ENCODE peak calls at places on chromosomes 11 and 22, in five cellular contexts. Q, X, Y, N and I are unnamed samples.

GRCh38 chr22:38953577-38954413 is 3.6 kb upstream of the APOBEC3A start:
- DNase-seq in Q (peak), X (no peak), Y (no peak), N (no peak), I (no peak)

GRCh38 chr11:102453286-102453797 is 777 bp upstream of the TMEM123 start:
- DNase-seq in Q (no peak), X (no peak), Y (peak), N (no peak), I (no peak)

GRCh38 chr11:134120921-134121526 is 52.2 kb downstream of the JAM3 start:
- DNase-seq in Q (no peak), X (no peak), Y (no peak), N (peak), I (no peak)

GRCh38 chr11:70538641-70539359 is 140.5 kb downstream of the CTTN start:
- DNase-seq in Q (no peak), X (no peak), Y (no peak), N (no peak), I (no peak)

GRCh38 chr11:64084962-64085710 is 49.4 kb downstream of the FLRT1 start:
- DNase-seq in Q (peak), X (no peak), Y (no peak), N (no peak), I (no peak)

GRCh38 chr11:125224391-125225015 is 60.0 kb downstream of the PKNOX2 start:
- DNase-seq in Q (no peak), X (peak), Y (no peak), N (peak), I (no peak)

GRCh38 chr11:43503417-43503816 is 144.7 kb downstream of the TTC17 start:
- DNase-seq in Q (no peak), X (no peak), Y (no peak), N (no peak), I (no peak)

GRCh38 chr11:123202155-123202714 is 7.2 kb upstream of the CLMP start:
- DNase-seq in Q (no peak), X (no peak), Y (no peak), N (no peak), I (no peak)

GRCh38 chr11:92453055-92453454 is 228.4 kb downstream of the FAT3 start:
- DNase-seq in Q (no peak), X (peak), Y (no peak), N (no peak), I (no peak)

GRCh38 chr11:62025429-62026105 is 58.1 kb upstream of the FTH1 start:
- DNase-seq in Q (peak), X (peak), Y (peak), N (peak), I (peak)

GRCh38 chr11:94706211-94706610 is 61.9 kb upstream of the AMOTL1 start:
- DNase-seq in Q (no peak), X (peak), Y (no peak), N (no peak), I (no peak)

GRCh38 chr11:70158201-70158600 is 44.9 kb upstream of the FADD start:
- DNase-seq in Q (peak), X (peak), Y (no peak), N (no peak), I (no peak)

GRCh38 chr11:132681971-132682370 is 850.3 kb downstream of the OPCML start:
- DNase-seq in Q (no peak), X (no peak), Y (no peak), N (no peak), I (no peak)

GRCh38 chr11:64385953-64386704 is 27.2 kb downstream of the RPS6KA4 start:
- DNase-seq in Q (no peak), X (peak), Y (no peak), N (no peak), I (no peak)

GRCh38 chr11:1217151-1217550 is 5.7 kb upstream of the MUC5B start:
- DNase-seq in Q (no peak), X (no peak), Y (no peak), N (no peak), I (no peak)

GRCh38 chr11:73268671-73269271 is 3.4 kb upstream of the P2RY6 start:
- DNase-seq in Q (no peak), X (no peak), Y (no peak), N (no peak), I (no peak)

GRCh38 chr11:132402056-132402684 is 1031.8 kb downstream of the NTM start:
- DNase-seq in Q (no peak), X (peak), Y (no peak), N (no peak), I (no peak)

GRCh38 chr11:35170503-35170902 is 31.5 kb downstream of the CD44 start:
- DNase-seq in Q (no peak), X (peak), Y (no peak), N (no peak), I (no peak)

GRCh38 chr22:21632237-21632895 is at the start of gene CCDC116:
- DNase-seq in Q (no peak), X (no peak), Y (peak), N (no peak), I (no peak)

GRCh38 chr11:69425895-69426544 is 55.4 kb upstream of the LINC01488 start:
- DNase-seq in Q (no peak), X (no peak), Y (no peak), N (no peak), I (no peak)

GRCh38 chr11:119362741-119363080 is 16.2 kb upstream of the MFRP start:
- DNase-seq in Q (no peak), X (no peak), Y (no peak), N (no peak), I (no peak)

GRCh38 chr11:71935338-71935925 is 6.6 kb downstream of the RNF121 start:
- DNase-seq in Q (no peak), X (no peak), Y (no peak), N (no peak), I (no peak)

GRCh38 chr11:128520206-128520885 is 67.0 kb downstream of the ETS1 start:
- DNase-seq in Q (no peak), X (no peak), Y (no peak), N (no peak), I (no peak)

GRCh38 chr22:48004936-48005335 is 1242.5 kb downstream of the TBC1D22A start:
- DNase-seq in Q (no peak), X (no peak), Y (no peak), N (no peak), I (no peak)

GRCh38 chr11:3088806-3089205 is 31.6 kb upstream of the CARS1 start:
- DNase-seq in Q (no peak), X (no peak), Y (no peak), N (no peak), I (no peak)

GRCh38 chr11:111098091-111098490 is 147.4 kb upstream of the POU2AF2 start:
- DNase-seq in Q (no peak), X (no peak), Y (no peak), N (no peak), I (no peak)

GRCh38 chr11:115377882-115378296 is 126.3 kb downstream of the CADM1 start:
- DNase-seq in Q (no peak), X (no peak), Y (no peak), N (no peak), I (no peak)

GRCh38 chr22:20437253-20438065 is at the start of gene SCARF2:
- DNase-seq in Q (no peak), X (peak), Y (no peak), N (no peak), I (no peak)

GRCh38 chr11:100810146-100810545 is 123.1 kb downstream of the ARHGAP42 start:
- DNase-seq in Q (no peak), X (peak), Y (no peak), N (no peak), I (no peak)

GRCh38 chr11:120952503-120953229 is 71.2 kb upstream of the TBCEL start:
- DNase-seq in Q (peak), X (peak), Y (peak), N (peak), I (peak)

GRCh38 chr11:95042239-95042638 is 7.0 kb upstream of the KDM4F start:
- DNase-seq in Q (no peak), X (no peak), Y (no peak), N (no peak), I (no peak)

GRCh38 chr11:1082728-1083620 is 8.3 kb downstream of the MUC2 start:
- DNase-seq in Q (no peak), X (no peak), Y (no peak), N (no peak), I (no peak)

GRCh38 chr22:47619631-47620030 is 857.2 kb downstream of the TBC1D22A start:
- DNase-seq in Q (no peak), X (no peak), Y (no peak), N (no peak), I (no peak)

GRCh38 chr22:42376721-42377177 is 55.5 kb downstream of the NFAM1 start:
- DNase-seq in Q (no peak), X (no peak), Y (peak), N (peak), I (peak)

GRCh38 chr11:25211635-25212251 is 714.9 kb downstream of the LUZP2 start:
- DNase-seq in Q (no peak), X (peak), Y (no peak), N (no peak), I (no peak)

GRCh38 chr22:24370426-24370825 is 57.0 kb upstream of the ADORA2A start:
- DNase-seq in Q (no peak), X (no peak), Y (no peak), N (no peak), I (no peak)
- TF ChIP-seq CTCF in Q (no peak), X (no peak), Y (no peak), N (no peak), I (no peak)

GRCh38 chr22:49481651-49482399 is 345.8 kb downstream of the BRD1 start:
- DNase-seq in Q (no peak), X (no peak), Y (no peak), N (no peak), I (no peak)
- H3K4me3 ChIP-seq in Q (peak), X (no peak), Y (no peak), N (no peak), I (no peak)

GRCh38 chr22:45757068-45757467 is 85.4 kb downstream of the ATXN10 start:
- DNase-seq in Q (no peak), X (no peak), Y (no peak), N (no peak), I (no peak)
- TF ChIP-seq CTCF in Q (no peak), X (no peak), Y (no peak), N (peak), I (no peak)

DNA sequence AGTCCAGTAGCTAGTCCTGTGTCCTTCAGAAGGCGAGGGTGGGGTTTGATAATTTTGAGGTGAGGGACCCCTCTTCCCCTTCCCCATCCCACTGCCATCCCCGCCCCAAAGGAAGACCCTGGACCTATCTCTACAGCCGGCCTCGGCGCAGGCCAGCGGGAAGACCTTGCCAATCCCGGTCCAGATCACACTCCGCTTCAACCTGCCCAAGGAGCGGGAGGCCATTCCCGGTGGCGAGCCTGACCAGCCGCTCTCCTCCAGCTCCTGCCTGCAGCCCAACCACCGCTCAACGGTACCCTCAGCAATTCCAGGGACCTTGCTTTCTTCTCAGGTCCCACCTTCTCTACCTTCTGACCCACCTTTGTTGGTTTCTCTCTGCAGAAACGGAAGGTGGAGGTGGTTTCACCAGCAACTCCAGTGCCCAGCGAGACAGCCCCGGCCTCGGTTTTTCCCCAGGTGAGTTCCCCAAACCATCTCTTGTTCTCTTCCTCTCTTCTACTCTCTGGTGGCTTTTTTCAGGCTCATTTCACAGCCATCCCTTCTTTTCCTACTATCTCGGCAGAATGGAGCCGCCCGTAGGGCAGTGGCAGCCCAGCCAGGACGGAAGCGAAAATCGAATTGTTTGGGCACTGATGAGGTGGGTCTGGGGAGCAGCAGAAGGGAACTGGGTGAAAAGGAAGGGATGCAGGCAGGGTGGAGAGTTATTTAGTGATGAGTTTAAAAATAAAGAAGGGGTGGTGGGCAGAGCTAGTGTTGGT is 1.3 kb downstream of the KAT5 start:
- DNase-seq in Q (no peak), X (no peak), Y (no peak), N (no peak), I (no peak)
- H3K4me3 ChIP-seq in Q (peak), X (no peak), Y (peak), N (peak), I (peak)

GRCh38 chr22:50148991-50149721 is 21.4 kb upstream of the PANX2 start:
- DNase-seq in Q (peak), X (peak), Y (peak), N (no peak), I (no peak)
- TF ChIP-seq CTCF in Q (peak), X (peak), Y (peak), N (peak), I (peak)

GRCh38 chr22:45166935-45167334 is 3.2 kb downstream of the NUP50 start:
- DNase-seq in Q (no peak), X (no peak), Y (no peak), N (no peak), I (no peak)
- H3K4me3 ChIP-seq in Q (no peak), X (no peak), Y (no peak), N (no peak), I (no peak)

GRCh38 chr22:33299245-33299956 is 241.2 kb upstream of the SYN3 start:
- DNase-seq in Q (no peak), X (no peak), Y (peak), N (no peak), I (no peak)
- TF ChIP-seq CTCF in Q (no peak), X (no peak), Y (no peak), N (no peak), I (no peak)

GRCh38 chr11:97289823-97290222 is 900.0 kb downstream of the JRKL start:
- DNase-seq in Q (no peak), X (no peak), Y (no peak), N (no peak), I (no peak)
- H3K4me3 ChIP-seq in Q (no peak), X (no peak), Y (no peak), N (no peak), I (no peak)

GRCh38 chr11:8331767-8332166 is 68.1 kb upstream of the LMO1 start:
- DNase-seq in Q (no peak), X (peak), Y (no peak), N (no peak), I (no peak)

GRCh38 chr11:8329961-8330361 is 66.3 kb upstream of the LMO1 start:
- DNase-seq in Q (no peak), X (no peak), Y (no peak), N (no peak), I (no peak)

GRCh38 chr11:8332196-8332595 is 68.5 kb upstream of the LMO1 start:
- DNase-seq in Q (no peak), X (no peak), Y (no peak), N (no peak), I (no peak)

GRCh38 chr11:8330416-8330815 is 66.7 kb upstream of the LMO1 start:
- DNase-seq in Q (no peak), X (no peak), Y (no peak), N (no peak), I (no peak)

DNA sequence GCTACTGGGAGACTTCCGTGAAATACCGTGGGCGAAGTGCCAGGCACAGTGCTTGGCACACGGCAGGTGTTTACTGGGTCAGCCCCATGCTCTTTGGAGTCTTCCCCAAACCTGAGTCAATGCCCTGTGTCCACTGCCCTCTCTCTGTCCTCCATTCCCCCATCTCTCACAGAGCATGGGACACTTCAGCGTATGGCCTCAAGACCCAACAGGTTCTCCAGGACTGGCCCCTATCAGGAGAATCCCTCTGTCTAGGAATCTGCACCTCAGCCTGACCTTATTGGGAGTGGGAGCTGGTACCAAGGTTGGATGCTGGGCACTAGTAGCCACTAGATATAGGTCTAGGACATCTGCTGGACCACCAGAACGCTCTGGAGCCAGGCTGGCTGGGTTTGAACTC is 67.2 kb upstream of the LMO1 start:
- DNase-seq in Q (no peak), X (no peak), Y (no peak), N (no peak), I (no peak)
- TF ChIP-seq CTCF in Q (no peak), X (no peak), Y (no peak), N (no peak), I (no peak)

DNA sequence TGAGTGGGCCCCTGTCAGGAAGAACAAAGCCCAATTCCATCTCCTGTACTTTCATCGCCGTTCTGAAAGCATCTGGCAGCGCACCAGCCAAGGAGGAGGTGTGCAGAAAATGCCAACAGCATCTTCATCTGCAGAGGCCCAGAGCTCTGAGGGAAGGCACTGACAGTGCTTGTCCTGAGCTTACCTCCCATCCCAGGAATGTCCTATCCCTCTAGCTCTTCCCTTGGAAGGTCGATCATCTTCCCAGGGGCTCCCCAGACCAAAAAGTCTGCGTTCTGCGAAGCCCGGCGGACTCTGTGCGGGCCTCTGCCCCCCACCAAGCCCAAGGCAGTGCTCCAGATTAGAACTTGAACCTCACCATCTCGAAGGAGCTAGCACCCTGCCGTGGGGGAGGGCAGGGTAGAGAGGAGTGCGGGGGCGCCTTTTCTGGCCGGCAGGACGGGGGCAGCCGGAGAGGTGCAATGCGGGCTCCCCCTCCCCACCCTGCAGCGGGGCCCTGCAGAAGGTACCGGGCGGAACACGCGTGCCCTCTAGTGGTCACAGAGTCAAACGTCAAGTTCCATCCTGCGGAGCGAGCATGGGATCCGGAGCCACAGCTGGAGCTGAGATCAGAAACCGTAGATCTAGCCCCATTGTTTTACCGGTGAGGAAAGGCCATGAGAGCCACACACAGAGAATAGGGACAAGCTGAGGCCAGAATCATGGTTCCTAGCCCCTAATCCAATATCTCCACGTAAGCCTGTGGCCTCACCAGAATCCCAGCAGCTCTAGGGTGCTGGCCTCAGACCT is 5.0 kb downstream of the SCN2B start:
- DNase-seq in Q (peak), X (peak), Y (peak), N (peak), I (no peak)
- H3K4me3 ChIP-seq in Q (no peak), X (no peak), Y (no peak), N (no peak), I (no peak)